ENCODE peak calls at places on chromosomes 5 and 9, in seven cellular contexts. One of them, this sample, is unnamed.

GRCh38 chr9:118992813-118993747 is 376.2 kb downstream of the BRINP1 start:
- DNase-seq in occipital lobe: no peak
- DNase-seq in LoVo: no peak
- DNase-seq in astrocyte of the spinal cord: no peak
- DNase-seq in Karpas-422: no peak
- DNase-seq in T-helper 2 cell: no peak
- DNase-seq in fibroblast of lung: peak; percentile 52
- DNase-seq in this sample: no peak

GRCh38 chr9:33946779-33947535 is 101.7 kb downstream of the UBAP2 start:
- DNase-seq in occipital lobe: no peak
- DNase-seq in LoVo: no peak
- DNase-seq in astrocyte of the spinal cord: peak; percentile 95
- DNase-seq in Karpas-422: no peak
- DNase-seq in T-helper 2 cell: no peak
- DNase-seq in fibroblast of lung: peak; percentile 99
- DNase-seq in this sample: no peak

GRCh38 chr5:90873033-90873517 is 314.5 kb downstream of the ADGRV1 start:
- DNase-seq in occipital lobe: no peak
- DNase-seq in LoVo: no peak
- DNase-seq in astrocyte of the spinal cord: no peak
- DNase-seq in Karpas-422: no peak
- DNase-seq in T-helper 2 cell: no peak
- DNase-seq in fibroblast of lung: no peak
- DNase-seq in this sample: no peak

GRCh38 chr9:93865716-93866115 is 89.4 kb downstream of the BARX1 start:
- DNase-seq in occipital lobe: no peak
- DNase-seq in LoVo: no peak
- DNase-seq in astrocyte of the spinal cord: no peak
- DNase-seq in Karpas-422: no peak
- DNase-seq in T-helper 2 cell: no peak
- DNase-seq in fibroblast of lung: no peak
- DNase-seq in this sample: no peak

GRCh38 chr5:5695266-5695665 is 272.8 kb downstream of the ICE1 start:
- DNase-seq in occipital lobe: no peak
- DNase-seq in LoVo: no peak
- DNase-seq in astrocyte of the spinal cord: no peak
- DNase-seq in Karpas-422: no peak
- DNase-seq in T-helper 2 cell: no peak
- DNase-seq in fibroblast of lung: no peak
- DNase-seq in this sample: no peak

GRCh38 chr9:72150653-72151052 is 1.4 kb downstream of the GDA start:
- DNase-seq in occipital lobe: no peak
- DNase-seq in LoVo: no peak
- DNase-seq in astrocyte of the spinal cord: no peak
- DNase-seq in Karpas-422: no peak
- DNase-seq in T-helper 2 cell: no peak
- DNase-seq in fibroblast of lung: no peak
- DNase-seq in this sample: peak; percentile 62

GRCh38 chr9:92327283-92327850 is 1.6 kb downstream of the CENPP start:
- DNase-seq in occipital lobe: no peak
- DNase-seq in LoVo: no peak
- DNase-seq in astrocyte of the spinal cord: no peak
- DNase-seq in Karpas-422: no peak
- DNase-seq in T-helper 2 cell: no peak
- DNase-seq in fibroblast of lung: no peak
- DNase-seq in this sample: no peak

GRCh38 chr5:35884125-35884788 is 27.6 kb downstream of the IL7R start:
- DNase-seq in occipital lobe: no peak
- DNase-seq in LoVo: peak; percentile 46
- DNase-seq in astrocyte of the spinal cord: peak; percentile 80
- DNase-seq in Karpas-422: no peak
- DNase-seq in T-helper 2 cell: no peak
- DNase-seq in fibroblast of lung: peak; percentile 95
- DNase-seq in this sample: no peak

GRCh38 chr9:89234636-89235035 is 56.0 kb upstream of the SHC3 start:
- DNase-seq in occipital lobe: peak; percentile 18
- DNase-seq in LoVo: no peak
- DNase-seq in astrocyte of the spinal cord: peak; percentile 19
- DNase-seq in Karpas-422: peak; percentile 59
- DNase-seq in T-helper 2 cell: no peak
- DNase-seq in fibroblast of lung: peak; percentile 51
- DNase-seq in this sample: no peak

GRCh38 chr9:10999646-11000045 is 386.8 kb upstream of the PTPRD start:
- DNase-seq in occipital lobe: no peak
- DNase-seq in LoVo: no peak
- DNase-seq in astrocyte of the spinal cord: no peak
- DNase-seq in Karpas-422: no peak
- DNase-seq in T-helper 2 cell: no peak
- DNase-seq in fibroblast of lung: no peak
- DNase-seq in this sample: no peak

GRCh38 chr5:98934581-98934980 is 5.8 kb upstream of the CHD1 start:
- DNase-seq in occipital lobe: no peak
- DNase-seq in LoVo: no peak
- DNase-seq in astrocyte of the spinal cord: peak; percentile 20
- DNase-seq in Karpas-422: no peak
- DNase-seq in T-helper 2 cell: no peak
- DNase-seq in fibroblast of lung: peak; percentile 49
- DNase-seq in this sample: no peak

GRCh38 chr9:84697494-84698114 is 28.1 kb downstream of the NTRK2 start:
- DNase-seq in occipital lobe: peak; percentile 55
- DNase-seq in LoVo: peak; percentile 59
- DNase-seq in astrocyte of the spinal cord: peak; percentile 72
- DNase-seq in Karpas-422: peak; percentile 71
- DNase-seq in T-helper 2 cell: peak; percentile 6
- DNase-seq in fibroblast of lung: peak; percentile 47
- DNase-seq in this sample: peak; percentile 59

GRCh38 chr5:390571-391491 is 52.1 kb upstream of the EXOC3 start:
- DNase-seq in occipital lobe: no peak
- DNase-seq in LoVo: no peak
- DNase-seq in astrocyte of the spinal cord: no peak
- DNase-seq in Karpas-422: no peak
- DNase-seq in T-helper 2 cell: no peak
- DNase-seq in fibroblast of lung: no peak
- DNase-seq in this sample: peak; percentile 59

GRCh38 chr5:134129411-134130238 is 15.1 kb downstream of the TCF7 start:
- DNase-seq in occipital lobe: no peak
- DNase-seq in LoVo: no peak
- DNase-seq in astrocyte of the spinal cord: no peak
- DNase-seq in Karpas-422: no peak
- DNase-seq in T-helper 2 cell: peak; percentile 39
- DNase-seq in fibroblast of lung: no peak
- DNase-seq in this sample: no peak

GRCh38 chr9:132324425-132324824 is 30.4 kb downstream of the SETX start:
- DNase-seq in occipital lobe: no peak
- DNase-seq in LoVo: no peak
- DNase-seq in astrocyte of the spinal cord: no peak
- DNase-seq in Karpas-422: no peak
- DNase-seq in T-helper 2 cell: no peak
- DNase-seq in fibroblast of lung: no peak
- DNase-seq in this sample: no peak

GRCh38 chr5:163459888-163460561 is at the start of gene NUDCD2:
- DNase-seq in occipital lobe: peak; percentile 97
- DNase-seq in LoVo: peak; percentile 98
- DNase-seq in astrocyte of the spinal cord: peak; percentile 98
- DNase-seq in Karpas-422: peak; percentile 98
- DNase-seq in T-helper 2 cell: peak; percentile 97
- DNase-seq in fibroblast of lung: peak; percentile 98
- DNase-seq in this sample: peak; percentile 97

GRCh38 chr5:137842296-137842695 is 25.4 kb upstream of the MYOT start:
- DNase-seq in occipital lobe: no peak
- DNase-seq in LoVo: no peak
- DNase-seq in astrocyte of the spinal cord: no peak
- DNase-seq in Karpas-422: no peak
- DNase-seq in T-helper 2 cell: no peak
- DNase-seq in fibroblast of lung: no peak
- DNase-seq in this sample: no peak

GRCh38 chr5:168978015-168978414 is 322.9 kb downstream of the SLIT3 start:
- DNase-seq in occipital lobe: no peak
- DNase-seq in LoVo: no peak
- DNase-seq in astrocyte of the spinal cord: peak; percentile 19
- DNase-seq in Karpas-422: no peak
- DNase-seq in T-helper 2 cell: no peak
- DNase-seq in fibroblast of lung: peak; percentile 89
- DNase-seq in this sample: no peak

GRCh38 chr5:141320225-141321169 is at the start of gene TAF7:
- DNase-seq in occipital lobe: peak; percentile 86
- DNase-seq in LoVo: peak; percentile 96
- DNase-seq in astrocyte of the spinal cord: peak; percentile 96
- DNase-seq in Karpas-422: peak; percentile 98
- DNase-seq in T-helper 2 cell: peak; percentile 86
- DNase-seq in fibroblast of lung: peak; percentile 88
- DNase-seq in this sample: peak; percentile 96

GRCh38 chr9:113592806-113593575 is 129.5 kb downstream of the RGS3 start:
- DNase-seq in occipital lobe: no peak
- DNase-seq in LoVo: no peak
- DNase-seq in astrocyte of the spinal cord: no peak
- DNase-seq in Karpas-422: no peak
- DNase-seq in T-helper 2 cell: no peak
- DNase-seq in fibroblast of lung: no peak
- DNase-seq in this sample: no peak

GRCh38 chr5:179313849-179314521 is 31.3 kb downstream of the ADAMTS2 start:
- DNase-seq in occipital lobe: no peak
- DNase-seq in LoVo: no peak
- DNase-seq in astrocyte of the spinal cord: peak; percentile 72
- DNase-seq in Karpas-422: no peak
- DNase-seq in T-helper 2 cell: no peak
- DNase-seq in fibroblast of lung: peak; percentile 94
- DNase-seq in this sample: no peak

GRCh38 chr5:87539839-87540238 is 127.1 kb upstream of the CCNH start:
- DNase-seq in occipital lobe: no peak
- DNase-seq in LoVo: no peak
- DNase-seq in astrocyte of the spinal cord: no peak
- DNase-seq in Karpas-422: no peak
- DNase-seq in T-helper 2 cell: no peak
- DNase-seq in fibroblast of lung: no peak
- DNase-seq in this sample: no peak

GRCh38 chr9:87525546-87526303 is 28.1 kb downstream of the DAPK1 start:
- DNase-seq in occipital lobe: no peak
- DNase-seq in LoVo: no peak
- DNase-seq in astrocyte of the spinal cord: no peak
- DNase-seq in Karpas-422: no peak
- DNase-seq in T-helper 2 cell: no peak
- DNase-seq in fibroblast of lung: no peak
- DNase-seq in this sample: no peak

GRCh38 chr5:26282190-26282589 is 756.2 kb downstream of the CDH9 start:
- DNase-seq in occipital lobe: no peak
- DNase-seq in LoVo: no peak
- DNase-seq in astrocyte of the spinal cord: no peak
- DNase-seq in Karpas-422: no peak
- DNase-seq in T-helper 2 cell: no peak
- DNase-seq in fibroblast of lung: no peak
- DNase-seq in this sample: no peak

GRCh38 chr5:120160120-120160895 is 303.8 kb upstream of the PRR16 start:
- DNase-seq in occipital lobe: no peak
- DNase-seq in LoVo: no peak
- DNase-seq in astrocyte of the spinal cord: peak; percentile 77
- DNase-seq in Karpas-422: no peak
- DNase-seq in T-helper 2 cell: no peak
- DNase-seq in fibroblast of lung: peak; percentile 74
- DNase-seq in this sample: no peak

GRCh38 chr5:252546-252945 is 18.9 kb upstream of the PDCD6 start:
- DNase-seq in occipital lobe: no peak
- DNase-seq in LoVo: no peak
- DNase-seq in astrocyte of the spinal cord: no peak
- DNase-seq in Karpas-422: no peak
- DNase-seq in T-helper 2 cell: no peak
- DNase-seq in fibroblast of lung: no peak
- DNase-seq in this sample: peak; percentile 91

GRCh38 chr9:87387351-87388055 is 110.2 kb upstream of the DAPK1 start:
- DNase-seq in occipital lobe: no peak
- DNase-seq in LoVo: no peak
- DNase-seq in astrocyte of the spinal cord: peak; percentile 36
- DNase-seq in Karpas-422: no peak
- DNase-seq in T-helper 2 cell: no peak
- DNase-seq in fibroblast of lung: peak; percentile 59
- DNase-seq in this sample: no peak

GRCh38 chr5:14061106-14061505 is 82.0 kb upstream of the TRIO start:
- DNase-seq in occipital lobe: no peak
- DNase-seq in LoVo: no peak
- DNase-seq in astrocyte of the spinal cord: no peak
- DNase-seq in Karpas-422: no peak
- DNase-seq in T-helper 2 cell: no peak
- DNase-seq in fibroblast of lung: no peak
- DNase-seq in this sample: peak; percentile 32

GRCh38 chr9:98887918-98888510 is 55.7 kb upstream of the COL15A1 start:
- DNase-seq in occipital lobe: no peak
- DNase-seq in LoVo: peak; percentile 84
- DNase-seq in astrocyte of the spinal cord: no peak
- DNase-seq in Karpas-422: no peak
- DNase-seq in T-helper 2 cell: no peak
- DNase-seq in fibroblast of lung: peak; percentile 30
- DNase-seq in this sample: peak; percentile 13

GRCh38 chr5:53246042-53246836 is 136.7 kb upstream of the MOCS2 start:
- DNase-seq in occipital lobe: no peak
- DNase-seq in LoVo: no peak
- DNase-seq in astrocyte of the spinal cord: peak; percentile 89
- DNase-seq in Karpas-422: no peak
- DNase-seq in T-helper 2 cell: no peak
- DNase-seq in fibroblast of lung: peak; percentile 97
- DNase-seq in this sample: no peak

GRCh38 chr9:115939065-115939765 is 214.4 kb upstream of the PAPPA start:
- DNase-seq in occipital lobe: no peak
- DNase-seq in LoVo: peak; percentile 38
- DNase-seq in astrocyte of the spinal cord: peak; percentile 59
- DNase-seq in Karpas-422: no peak
- DNase-seq in T-helper 2 cell: no peak
- DNase-seq in fibroblast of lung: peak; percentile 90
- DNase-seq in this sample: no peak